ENCODE peak calls at places on chromosomes 16 and 17, in five cellular contexts. One of them, this sample, is unnamed.

GRCh38 chr16:30567991-30568638 is 3.4 kb downstream of the ZNF688 start:
- DNase-seq in left ventricle myocardium inferior: no peak
- DNase-seq in hepatocyte: peak
- DNase-seq in pancreas: no peak
- DNase-seq in prostate gland: peak
- DNase-seq in this sample: no peak

GRCh38 chr17:19736071-19736470 is 12.0 kb downstream of the ALDH3A1 start:
- DNase-seq in left ventricle myocardium inferior: peak
- DNase-seq in hepatocyte: no peak
- DNase-seq in pancreas: no peak
- DNase-seq in prostate gland: no peak
- DNase-seq in this sample: no peak

GRCh38 chr16:21276090-21276489 is 2.0 kb downstream of the CRYM start:
- DNase-seq in left ventricle myocardium inferior: no peak
- DNase-seq in hepatocyte: no peak
- DNase-seq in pancreas: no peak
- DNase-seq in prostate gland: no peak
- DNase-seq in this sample: no peak

GRCh38 chr17:59753522-59754467 is 46.3 kb downstream of the VMP1 start:
- DNase-seq in left ventricle myocardium inferior: no peak
- DNase-seq in hepatocyte: peak
- DNase-seq in pancreas: peak
- DNase-seq in prostate gland: peak
- DNase-seq in this sample: no peak

GRCh38 chr17:82399601-82400101 is 18.5 kb upstream of the HEXD start:
- DNase-seq in left ventricle myocardium inferior: no peak
- DNase-seq in hepatocyte: no peak
- DNase-seq in pancreas: no peak
- DNase-seq in prostate gland: no peak
- DNase-seq in this sample: no peak

GRCh38 chr16:46974352-46974751 is 878 bp upstream of the DNAJA2 start:
- DNase-seq in left ventricle myocardium inferior: no peak
- DNase-seq in hepatocyte: no peak
- DNase-seq in pancreas: no peak
- DNase-seq in prostate gland: no peak
- DNase-seq in this sample: no peak

GRCh38 chr16:7391694-7392093 is 59.0 kb downstream of the RBFOX1 start:
- DNase-seq in left ventricle myocardium inferior: no peak
- DNase-seq in hepatocyte: no peak
- DNase-seq in pancreas: no peak
- DNase-seq in prostate gland: no peak
- DNase-seq in this sample: no peak

GRCh38 chr16:77221482-77221881 is 22.3 kb downstream of the SYCE1L start:
- DNase-seq in left ventricle myocardium inferior: no peak
- DNase-seq in hepatocyte: no peak
- DNase-seq in pancreas: no peak
- DNase-seq in prostate gland: no peak
- DNase-seq in this sample: no peak

GRCh38 chr17:70099267-70099666 is 24.2 kb downstream of the KCNJ16 start:
- DNase-seq in left ventricle myocardium inferior: no peak
- DNase-seq in hepatocyte: no peak
- DNase-seq in pancreas: no peak
- DNase-seq in prostate gland: no peak
- DNase-seq in this sample: no peak

GRCh38 chr17:28057731-28058246 is 15.3 kb downstream of the NLK start:
- DNase-seq in left ventricle myocardium inferior: no peak
- DNase-seq in hepatocyte: peak
- DNase-seq in pancreas: no peak
- DNase-seq in prostate gland: no peak
- DNase-seq in this sample: no peak

GRCh38 chr17:28726396-28726911 is 421 bp upstream of the TLCD1 start:
- DNase-seq in left ventricle myocardium inferior: no peak
- DNase-seq in hepatocyte: peak
- DNase-seq in pancreas: no peak
- DNase-seq in prostate gland: peak
- DNase-seq in this sample: no peak

GRCh38 chr17:76497699-76497978 is 3.6 kb downstream of the RHBDF2 start:
- DNase-seq in left ventricle myocardium inferior: no peak
- DNase-seq in hepatocyte: no peak
- DNase-seq in pancreas: no peak
- DNase-seq in prostate gland: no peak
- DNase-seq in this sample: no peak

GRCh38 chr17:32608267-32608666 is 121.5 kb downstream of the CDK5R1 start:
- DNase-seq in left ventricle myocardium inferior: no peak
- DNase-seq in hepatocyte: no peak
- DNase-seq in pancreas: no peak
- DNase-seq in prostate gland: no peak
- DNase-seq in this sample: no peak

GRCh38 chr16:1654505-1655268 is 23.4 kb upstream of the JPT2 start:
- DNase-seq in left ventricle myocardium inferior: no peak
- DNase-seq in hepatocyte: no peak
- DNase-seq in pancreas: no peak
- DNase-seq in prostate gland: peak
- DNase-seq in this sample: no peak

GRCh38 chr17:29195465-29196081 is 15.4 kb upstream of the MYO18A start:
- DNase-seq in left ventricle myocardium inferior: no peak
- DNase-seq in hepatocyte: no peak
- DNase-seq in pancreas: no peak
- DNase-seq in prostate gland: no peak
- DNase-seq in this sample: no peak

GRCh38 chr17:48261297-48261880 is 153.8 kb downstream of the SNX11 start:
- DNase-seq in left ventricle myocardium inferior: no peak
- DNase-seq in hepatocyte: peak
- DNase-seq in pancreas: no peak
- DNase-seq in prostate gland: no peak
- DNase-seq in this sample: no peak

GRCh38 chr17:40437095-40437732 is 6.0 kb upstream of the IGFBP4 start:
- DNase-seq in left ventricle myocardium inferior: no peak
- DNase-seq in hepatocyte: no peak
- DNase-seq in pancreas: no peak
- DNase-seq in prostate gland: no peak
- DNase-seq in this sample: no peak

GRCh38 chr17:70863436-70864248 is 694.3 kb downstream of the KCNJ2 start:
- DNase-seq in left ventricle myocardium inferior: peak
- DNase-seq in hepatocyte: no peak
- DNase-seq in pancreas: peak
- DNase-seq in prostate gland: no peak
- DNase-seq in this sample: no peak

GRCh38 chr17:34673516-34673915 is 94.1 kb downstream of the TMEM132E start:
- DNase-seq in left ventricle myocardium inferior: no peak
- DNase-seq in hepatocyte: no peak
- DNase-seq in pancreas: no peak
- DNase-seq in prostate gland: no peak
- DNase-seq in this sample: no peak

GRCh38 chr16:71929048-71929447 is 33.7 kb downstream of the IST1 start:
- DNase-seq in left ventricle myocardium inferior: no peak
- DNase-seq in hepatocyte: peak
- DNase-seq in pancreas: no peak
- DNase-seq in prostate gland: no peak
- DNase-seq in this sample: no peak

GRCh38 chr17:841313-841712 is 59.2 kb downstream of the MRM3 start:
- DNase-seq in left ventricle myocardium inferior: no peak
- DNase-seq in hepatocyte: no peak
- DNase-seq in pancreas: no peak
- DNase-seq in prostate gland: no peak
- DNase-seq in this sample: no peak

GRCh38 chr17:836154-836553 is 54.0 kb downstream of the MRM3 start:
- DNase-seq in left ventricle myocardium inferior: no peak
- DNase-seq in hepatocyte: no peak
- DNase-seq in pancreas: no peak
- DNase-seq in prostate gland: no peak
- DNase-seq in this sample: no peak

GRCh38 chr17:835263-835662 is 53.1 kb downstream of the MRM3 start:
- DNase-seq in left ventricle myocardium inferior: no peak
- DNase-seq in hepatocyte: peak
- DNase-seq in pancreas: no peak
- DNase-seq in prostate gland: no peak
- DNase-seq in this sample: no peak

GRCh38 chr17:834136-834535 is 52.0 kb downstream of the MRM3 start:
- DNase-seq in left ventricle myocardium inferior: no peak
- DNase-seq in hepatocyte: no peak
- DNase-seq in pancreas: no peak
- DNase-seq in prostate gland: no peak
- DNase-seq in this sample: no peak

DNA sequence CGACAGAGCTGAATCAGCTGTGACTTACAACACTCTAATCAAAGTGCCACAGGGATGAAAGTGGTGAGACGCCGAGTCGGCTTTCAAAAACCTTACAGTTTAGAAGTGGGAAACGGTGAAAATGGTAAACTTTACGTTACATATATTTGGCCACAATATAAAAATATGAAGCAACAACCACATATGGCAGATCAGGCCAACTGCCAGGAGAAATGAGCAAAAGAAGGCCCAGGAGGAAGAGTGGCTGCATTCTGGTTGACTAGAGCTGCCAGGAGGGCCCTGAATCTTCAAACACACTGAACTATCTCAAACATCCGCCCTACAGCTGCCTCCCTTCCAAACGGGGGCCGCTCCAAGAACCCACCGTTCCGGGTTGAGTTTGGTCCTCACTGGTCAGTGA is 56.3 kb downstream of the MRM3 start:
- DNase-seq in left ventricle myocardium inferior: no peak
- DNase-seq in hepatocyte: no peak
- DNase-seq in pancreas: no peak
- DNase-seq in prostate gland: no peak
- DNase-seq in this sample: no peak
- H3K27ac ChIP-seq in left ventricle myocardium inferior: no peak
- H3K27ac ChIP-seq in hepatocyte: no peak
- H3K27ac ChIP-seq in pancreas: no peak
- H3K27ac ChIP-seq in prostate gland: no peak
- H3K27ac ChIP-seq in this sample: no peak

DNA sequence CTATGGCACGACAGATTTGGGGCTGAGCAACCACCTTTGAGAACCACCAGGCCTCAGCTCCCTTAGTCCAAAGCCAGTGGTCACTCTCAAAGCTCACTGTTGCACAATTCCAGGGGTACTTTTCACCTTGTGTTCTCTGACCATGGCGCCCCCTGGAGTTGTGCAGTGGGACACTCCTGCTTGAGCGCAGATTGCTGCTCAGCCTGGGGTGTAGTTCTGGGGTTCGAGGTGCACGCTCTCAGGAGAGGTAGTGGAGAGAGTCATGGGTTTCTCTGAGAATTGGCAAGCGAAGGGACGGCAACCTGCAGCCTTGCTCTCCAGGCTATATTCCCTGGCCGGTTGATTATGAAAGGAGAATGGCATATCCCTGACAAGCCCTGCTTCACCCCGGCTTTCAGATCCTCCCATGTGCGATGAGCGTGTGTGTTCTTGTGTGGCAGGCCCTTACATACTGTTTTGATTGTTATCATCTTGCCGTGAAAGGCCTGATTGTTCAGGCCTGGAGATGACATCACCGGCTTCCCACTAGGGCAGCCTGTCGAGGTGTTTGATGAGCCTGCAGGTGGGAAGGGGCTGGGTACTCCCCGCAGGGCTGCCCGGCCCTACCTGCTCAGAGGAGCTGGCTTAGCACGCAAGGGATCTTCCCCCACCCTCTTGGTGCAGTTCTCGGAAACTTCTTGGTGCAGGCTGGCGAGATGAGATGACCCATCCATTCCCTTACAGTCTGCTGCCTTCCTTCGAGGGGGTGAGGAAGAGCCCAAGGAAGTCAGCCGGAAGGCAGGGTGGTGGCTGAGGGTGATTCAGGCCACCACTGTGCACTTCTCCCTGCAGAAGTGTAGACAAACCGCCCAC is 431.2 kb downstream of the SLC39A11 start:
- DNase-seq in left ventricle myocardium inferior: no peak
- DNase-seq in hepatocyte: peak
- DNase-seq in pancreas: peak
- DNase-seq in prostate gland: peak
- DNase-seq in this sample: no peak
- H3K27ac ChIP-seq in left ventricle myocardium inferior: no peak
- H3K27ac ChIP-seq in hepatocyte: peak
- H3K27ac ChIP-seq in pancreas: no peak
- H3K27ac ChIP-seq in prostate gland: no peak
- H3K27ac ChIP-seq in this sample: no peak

GRCh38 chr16:84827131-84827574 is 7.4 kb downstream of the CRISPLD2 start:
- DNase-seq in left ventricle myocardium inferior: no peak
- DNase-seq in hepatocyte: peak
- DNase-seq in pancreas: no peak
- DNase-seq in prostate gland: no peak
- DNase-seq in this sample: no peak

GRCh38 chr16:84828322-84828721 is 8.5 kb downstream of the CRISPLD2 start:
- DNase-seq in left ventricle myocardium inferior: no peak
- DNase-seq in hepatocyte: no peak
- DNase-seq in pancreas: no peak
- DNase-seq in prostate gland: no peak
- DNase-seq in this sample: no peak

GRCh38 chr16:84829168-84829965 is 9.6 kb downstream of the CRISPLD2 start:
- DNase-seq in left ventricle myocardium inferior: no peak
- DNase-seq in hepatocyte: peak
- DNase-seq in pancreas: no peak
- DNase-seq in prostate gland: no peak
- DNase-seq in this sample: peak

GRCh38 chr16:84826558-84826941 is 6.8 kb downstream of the CRISPLD2 start:
- DNase-seq in left ventricle myocardium inferior: peak
- DNase-seq in hepatocyte: peak
- DNase-seq in pancreas: no peak
- DNase-seq in prostate gland: no peak
- DNase-seq in this sample: no peak

DNA sequence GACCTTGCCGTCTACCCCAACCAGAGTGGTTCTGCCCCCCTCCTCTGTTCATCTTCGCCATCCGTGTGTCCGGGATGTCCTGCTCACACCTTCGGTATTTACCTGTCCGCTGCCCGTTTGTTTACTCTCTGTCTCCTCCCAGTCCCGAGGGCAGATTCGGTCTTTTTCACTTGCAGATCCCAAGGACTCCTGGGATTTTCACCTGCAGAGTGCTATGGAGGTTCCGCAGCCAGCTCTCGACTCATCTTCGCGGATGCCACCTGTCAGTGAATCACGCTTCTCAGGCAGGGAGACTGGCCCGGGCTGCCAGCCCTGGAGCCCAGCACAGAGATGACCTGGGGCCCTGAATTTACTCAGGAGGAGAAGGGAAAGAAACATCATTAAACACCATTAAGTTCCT is 8.1 kb downstream of the CRISPLD2 start:
- DNase-seq in left ventricle myocardium inferior: no peak
- DNase-seq in hepatocyte: no peak
- DNase-seq in pancreas: no peak
- DNase-seq in prostate gland: no peak
- DNase-seq in this sample: no peak
- H3K27ac ChIP-seq in left ventricle myocardium inferior: peak
- H3K27ac ChIP-seq in hepatocyte: peak
- H3K27ac ChIP-seq in pancreas: no peak
- H3K27ac ChIP-seq in prostate gland: peak
- H3K27ac ChIP-seq in this sample: no peak

GRCh38 chr17:58327363-58328194 is 1.0 kb downstream of the TSPOAP1 start:
- DNase-seq in left ventricle myocardium inferior: no peak
- DNase-seq in hepatocyte: no peak
- DNase-seq in pancreas: no peak
- DNase-seq in prostate gland: no peak
- DNase-seq in this sample: no peak

GRCh38 chr17:58329808-58330543 is 1.4 kb upstream of the TSPOAP1 start:
- DNase-seq in left ventricle myocardium inferior: no peak
- DNase-seq in hepatocyte: no peak
- DNase-seq in pancreas: no peak
- DNase-seq in prostate gland: no peak
- DNase-seq in this sample: no peak

GRCh38 chr17:58326609-58327341 is 1.8 kb downstream of the TSPOAP1 start:
- DNase-seq in left ventricle myocardium inferior: no peak
- DNase-seq in hepatocyte: no peak
- DNase-seq in pancreas: no peak
- DNase-seq in prostate gland: no peak
- DNase-seq in this sample: no peak

GRCh38 chr17:58329035-58329807 is 626 bp upstream of the TSPOAP1 start:
- DNase-seq in left ventricle myocardium inferior: peak
- DNase-seq in hepatocyte: no peak
- DNase-seq in pancreas: no peak
- DNase-seq in prostate gland: no peak
- DNase-seq in this sample: no peak

GRCh38 chr17:58328195-58329034 is at the start of gene TSPOAP1:
- DNase-seq in left ventricle myocardium inferior: peak
- DNase-seq in hepatocyte: no peak
- DNase-seq in pancreas: no peak
- DNase-seq in prostate gland: no peak
- DNase-seq in this sample: no peak
- H3K27ac ChIP-seq in left ventricle myocardium inferior: no peak
- H3K27ac ChIP-seq in hepatocyte: no peak
- H3K27ac ChIP-seq in pancreas: no peak
- H3K27ac ChIP-seq in prostate gland: no peak
- H3K27ac ChIP-seq in this sample: no peak